ENCODE peak calls at places on chromosome 4, in nine cellular contexts. X is activated naive CD4-positive, alpha-beta T cell; V is hepatocyte; Z is SK-MEL-5; S is cardiac fibroblast; B is CD4-positive, CD25-positive, alpha-beta regulatory T cell; T is A549; A is neural crest cell; H is GM06990. K is an unnamed sample.

GRCh38 chr4:2924286-2924685 is 38.9 kb downstream of the NOP14 start:
- DNase-seq in X (no peak), V (no peak), Z (no peak), S (no peak), B (no peak), T (no peak), A (no peak), H (no peak), K (no peak)

GRCh38 chr4:2761035-2761923 is 5.1 kb upstream of the TNIP2 start:
- DNase-seq in X (no peak), V (peak), Z (no peak), S (no peak), B (no peak), T (no peak), A (no peak), H (no peak), K (no peak)

GRCh38 chr4:74072739-74073138 is 26.3 kb downstream of the CXCL2 start:
- DNase-seq in X (no peak), V (no peak), Z (no peak), S (no peak), B (no peak), T (no peak), A (no peak), H (no peak), K (no peak)

GRCh38 chr4:126757219-126757618 is 875.5 kb upstream of the INTU start:
- DNase-seq in X (no peak), V (no peak), Z (no peak), S (peak), B (no peak), T (no peak), A (no peak), H (no peak), K (no peak)

GRCh38 chr4:120005527-120005926 is 61.1 kb downstream of the MAD2L1 start:
- DNase-seq in X (no peak), V (no peak), Z (no peak), S (no peak), B (no peak), T (no peak), A (no peak), H (no peak), K (no peak)

GRCh38 chr4:112857461-112857860 is 192.0 kb upstream of the ANK2 start:
- DNase-seq in X (no peak), V (peak), Z (peak), S (peak), B (no peak), T (peak), A (no peak), H (no peak), K (peak)

GRCh38 chr4:23710298-23710697 is 179.5 kb downstream of the PPARGC1A start:
- DNase-seq in X (no peak), V (no peak), Z (no peak), S (no peak), B (no peak), T (no peak), A (no peak), H (no peak), K (no peak)

GRCh38 chr4:44679060-44679459 is 840 bp downstream of the GUF1 start:
- DNase-seq in X (no peak), V (no peak), Z (no peak), S (no peak), B (peak), T (no peak), A (no peak), H (no peak), K (no peak)

GRCh38 chr4:9765091-9765490 is 16.3 kb upstream of the DRD5 start:
- DNase-seq in X (no peak), V (peak), Z (peak), S (peak), B (peak), T (no peak), A (peak), H (peak), K (no peak)

GRCh38 chr4:17884063-17884462 is 73.3 kb downstream of the NCAPG start:
- DNase-seq in X (no peak), V (no peak), Z (no peak), S (no peak), B (no peak), T (no peak), A (no peak), H (no peak), K (no peak)

GRCh38 chr4:14646831-14647230 is 355.4 kb upstream of the CPEB2 start:
- DNase-seq in X (no peak), V (no peak), Z (no peak), S (no peak), B (no peak), T (no peak), A (no peak), H (no peak), K (no peak)

GRCh38 chr4:178306565-178306964 is 864.3 kb upstream of the AGA start:
- DNase-seq in X (no peak), V (no peak), Z (peak), S (peak), B (no peak), T (no peak), A (no peak), H (no peak), K (no peak)

GRCh38 chr4:75512336-75513211 is 1.6 kb downstream of the RCHY1 start:
- DNase-seq in X (no peak), V (no peak), Z (peak), S (peak), B (peak), T (no peak), A (no peak), H (peak), K (no peak)

GRCh38 chr4:181645489-181645888 is 597.7 kb upstream of the TENM3 start:
- DNase-seq in X (no peak), V (no peak), Z (no peak), S (no peak), B (no peak), T (no peak), A (no peak), H (no peak), K (no peak)

GRCh38 chr4:121380448-121381147 is at the start of gene QRFPR:
- DNase-seq in X (no peak), V (peak), Z (no peak), S (no peak), B (no peak), T (no peak), A (peak), H (peak), K (no peak)

GRCh38 chr4:171342646-171343045 is 470.6 kb upstream of the GALNTL6 start:
- DNase-seq in X (no peak), V (no peak), Z (no peak), S (no peak), B (no peak), T (no peak), A (no peak), H (no peak), K (no peak)

GRCh38 chr4:139558235-139559094 is 2.4 kb upstream of the SETD7 start:
- DNase-seq in X (no peak), V (no peak), Z (no peak), S (no peak), B (no peak), T (no peak), A (no peak), H (no peak), K (no peak)

GRCh38 chr4:187128971-187129370 is 405.3 kb upstream of the FAT1 start:
- DNase-seq in X (no peak), V (no peak), Z (peak), S (peak), B (no peak), T (no peak), A (no peak), H (no peak), K (peak)

GRCh38 chr4:2009651-2010233 is 968 bp upstream of the NELFA start:
- DNase-seq in X (no peak), V (peak), Z (peak), S (peak), B (peak), T (peak), A (peak), H (peak), K (peak)

GRCh38 chr4:185792384-185793146 is 19.4 kb downstream of the SORBS2 start:
- DNase-seq in X (no peak), V (peak), Z (peak), S (peak), B (no peak), T (no peak), A (no peak), H (no peak), K (peak)

GRCh38 chr4:168852933-168853713 is 156.9 kb downstream of the CBR4 start:
- DNase-seq in X (no peak), V (no peak), Z (no peak), S (no peak), B (peak), T (no peak), A (no peak), H (no peak), K (no peak)

GRCh38 chr4:13325744-13326143 is 158.4 kb downstream of the RAB28 start:
- DNase-seq in X (no peak), V (no peak), Z (peak), S (no peak), B (no peak), T (no peak), A (no peak), H (no peak), K (no peak)

GRCh38 chr4:137674066-137674465 is 141.8 kb upstream of the PCDH18 start:
- DNase-seq in X (no peak), V (no peak), Z (no peak), S (no peak), B (no peak), T (no peak), A (no peak), H (no peak), K (no peak)

GRCh38 chr4:143095447-143095846 is 89.3 kb upstream of the USP38 start:
- DNase-seq in X (no peak), V (peak), Z (no peak), S (no peak), B (no peak), T (no peak), A (no peak), H (no peak), K (no peak)

GRCh38 chr4:138677651-138678202 is 337.9 kb upstream of the NOCT start:
- DNase-seq in X (no peak), V (no peak), Z (no peak), S (no peak), B (no peak), T (no peak), A (no peak), H (no peak), K (no peak)

GRCh38 chr4:144709793-144710525 is 64.0 kb downstream of the HHIP start:
- DNase-seq in X (no peak), V (peak), Z (peak), S (peak), B (no peak), T (peak), A (no peak), H (no peak), K (no peak)

GRCh38 chr4:40238008-40238699 is 41.3 kb downstream of the RHOH start:
- DNase-seq in X (no peak), V (no peak), Z (no peak), S (no peak), B (no peak), T (no peak), A (no peak), H (no peak), K (no peak)

GRCh38 chr4:119731778-119732177 is 103.2 kb upstream of the PDE5A start:
- DNase-seq in X (no peak), V (no peak), Z (no peak), S (no peak), B (no peak), T (no peak), A (no peak), H (no peak), K (no peak)

GRCh38 chr4:101205878-101206277 is 141.4 kb downstream of the PPP3CA start:
- DNase-seq in X (peak), V (no peak), Z (no peak), S (peak), B (peak), T (no peak), A (no peak), H (peak), K (no peak)

GRCh38 chr4:154559141-154559841 is 3.5 kb upstream of the FGB start:
- DNase-seq in X (no peak), V (peak), Z (peak), S (peak), B (peak), T (peak), A (no peak), H (peak), K (peak)